ENCODE peak calls at places on chromosomes 2 and 18, in six cellular contexts. One of them, this sample, is unnamed. For H3K4me1, the result is how much of the 10 kb centered on the place peaks cover.

GRCh38 chr18:46419391-46420141 is 237.5 kb downstream of the LOXHD1 start:
- DNase-seq in HCT116: no peak
- DNase-seq in mesendoderm: no peak
- DNase-seq in fibroblast of lung: no peak
- DNase-seq in GM23338: peak
- DNase-seq in GM12878: no peak
- DNase-seq in this sample: peak

GRCh38 chr2:124836415-124836814 is 811.3 kb downstream of the CNTNAP5 start:
- DNase-seq in HCT116: no peak
- DNase-seq in mesendoderm: peak
- DNase-seq in fibroblast of lung: peak
- DNase-seq in GM23338: no peak
- DNase-seq in GM12878: no peak
- DNase-seq in this sample: no peak

GRCh38 chr2:70132244-70133126 is 45.2 kb downstream of the PCBP1 start:
- DNase-seq in HCT116: no peak
- DNase-seq in mesendoderm: peak
- DNase-seq in fibroblast of lung: peak
- DNase-seq in GM23338: no peak
- DNase-seq in GM12878: no peak
- DNase-seq in this sample: no peak

GRCh38 chr2:101596346-101596745 is 101.2 kb upstream of the MAP4K4 start:
- DNase-seq in HCT116: no peak
- DNase-seq in mesendoderm: no peak
- DNase-seq in fibroblast of lung: no peak
- DNase-seq in GM23338: no peak
- DNase-seq in GM12878: no peak
- DNase-seq in this sample: no peak

GRCh38 chr2:231902598-231902997 is 23.6 kb downstream of the NPPC start:
- DNase-seq in HCT116: no peak
- DNase-seq in mesendoderm: no peak
- DNase-seq in fibroblast of lung: no peak
- DNase-seq in GM23338: no peak
- DNase-seq in GM12878: no peak
- DNase-seq in this sample: no peak

GRCh38 chr2:176297067-176297466 is 27.8 kb downstream of the MTX2 start:
- DNase-seq in HCT116: no peak
- DNase-seq in mesendoderm: no peak
- DNase-seq in fibroblast of lung: no peak
- DNase-seq in GM23338: no peak
- DNase-seq in GM12878: no peak
- DNase-seq in this sample: no peak

GRCh38 chr2:101311390-101312019 is 3.0 kb upstream of the RNF149 start:
- DNase-seq in HCT116: no peak
- DNase-seq in mesendoderm: no peak
- DNase-seq in fibroblast of lung: no peak
- DNase-seq in GM23338: no peak
- DNase-seq in GM12878: no peak
- DNase-seq in this sample: no peak

GRCh38 chr2:112138143-112139032 is at the start of gene FBLN7:
- DNase-seq in HCT116: no peak
- DNase-seq in mesendoderm: peak
- DNase-seq in fibroblast of lung: no peak
- DNase-seq in GM23338: peak
- DNase-seq in GM12878: no peak
- DNase-seq in this sample: peak

GRCh38 chr2:28586864-28587263 is 91.0 kb downstream of the PLB1 start:
- DNase-seq in HCT116: no peak
- DNase-seq in mesendoderm: no peak
- DNase-seq in fibroblast of lung: no peak
- DNase-seq in GM23338: no peak
- DNase-seq in GM12878: no peak
- DNase-seq in this sample: no peak

GRCh38 chr2:112993831-112994230 is 11.4 kb upstream of the IL36A start:
- DNase-seq in HCT116: no peak
- DNase-seq in mesendoderm: no peak
- DNase-seq in fibroblast of lung: no peak
- DNase-seq in GM23338: no peak
- DNase-seq in GM12878: no peak
- DNase-seq in this sample: no peak

GRCh38 chr18:58552057-58552461 is 76.8 kb downstream of the ALPK2 start:
- DNase-seq in HCT116: no peak
- DNase-seq in mesendoderm: no peak
- DNase-seq in fibroblast of lung: no peak
- DNase-seq in GM23338: no peak
- DNase-seq in GM12878: peak
- DNase-seq in this sample: no peak

GRCh38 chr2:3626118-3626816 is 31.4 kb downstream of the COLEC11 start:
- DNase-seq in HCT116: no peak
- DNase-seq in mesendoderm: no peak
- DNase-seq in fibroblast of lung: peak
- DNase-seq in GM23338: no peak
- DNase-seq in GM12878: no peak
- DNase-seq in this sample: no peak

GRCh38 chr2:113240150-113240914 is 38.4 kb downstream of the PAX8 start:
- DNase-seq in HCT116: peak
- DNase-seq in mesendoderm: no peak
- DNase-seq in fibroblast of lung: peak
- DNase-seq in GM23338: no peak
- DNase-seq in GM12878: no peak
- DNase-seq in this sample: no peak

GRCh38 chr2:64192080-64192479 is 47.9 kb upstream of the PELI1 start:
- DNase-seq in HCT116: no peak
- DNase-seq in mesendoderm: no peak
- DNase-seq in fibroblast of lung: no peak
- DNase-seq in GM23338: no peak
- DNase-seq in GM12878: no peak
- DNase-seq in this sample: no peak

GRCh38 chr2:179543361-179543901 is 278.8 kb upstream of the SESTD1 start:
- DNase-seq in HCT116: no peak
- DNase-seq in mesendoderm: no peak
- DNase-seq in fibroblast of lung: peak
- DNase-seq in GM23338: peak
- DNase-seq in GM12878: no peak
- DNase-seq in this sample: peak

GRCh38 chr18:13536578-13536977 is 189.8 kb downstream of the FAM210A start:
- DNase-seq in HCT116: no peak
- DNase-seq in mesendoderm: no peak
- DNase-seq in fibroblast of lung: no peak
- DNase-seq in GM23338: no peak
- DNase-seq in GM12878: no peak
- DNase-seq in this sample: no peak

GRCh38 chr2:46163804-46164569 is 133.2 kb upstream of the EPAS1 start:
- DNase-seq in HCT116: no peak
- DNase-seq in mesendoderm: no peak
- DNase-seq in fibroblast of lung: no peak
- DNase-seq in GM23338: no peak
- DNase-seq in GM12878: no peak
- DNase-seq in this sample: no peak

GRCh38 chr2:228768818-228769217 is 502.3 kb downstream of the PID1 start:
- DNase-seq in HCT116: no peak
- DNase-seq in mesendoderm: no peak
- DNase-seq in fibroblast of lung: peak
- DNase-seq in GM23338: no peak
- DNase-seq in GM12878: no peak
- DNase-seq in this sample: no peak

GRCh38 chr2:119190726-119191125 is 32.2 kb upstream of the C1QL2 start:
- DNase-seq in HCT116: no peak
- DNase-seq in mesendoderm: no peak
- DNase-seq in fibroblast of lung: no peak
- DNase-seq in GM23338: no peak
- DNase-seq in GM12878: no peak
- DNase-seq in this sample: no peak

GRCh38 chr2:42385225-42385624 is 24.2 kb upstream of the COX7A2L start:
- DNase-seq in HCT116: no peak
- DNase-seq in mesendoderm: peak
- DNase-seq in fibroblast of lung: no peak
- DNase-seq in GM23338: peak
- DNase-seq in GM12878: no peak
- DNase-seq in this sample: peak

GRCh38 chr2:226683196-226683595 is 116.4 kb downstream of the IRS1 start:
- DNase-seq in HCT116: no peak
- DNase-seq in mesendoderm: no peak
- DNase-seq in fibroblast of lung: peak
- DNase-seq in GM23338: no peak
- DNase-seq in GM12878: no peak
- DNase-seq in this sample: no peak

GRCh38 chr18:68234676-68235075 is 480.2 kb downstream of the TMX3 start:
- DNase-seq in HCT116: no peak
- DNase-seq in mesendoderm: no peak
- DNase-seq in fibroblast of lung: no peak
- DNase-seq in GM23338: no peak
- DNase-seq in GM12878: no peak
- DNase-seq in this sample: no peak

GRCh38 chr18:2948038-2948437 is 64.9 kb downstream of the LPIN2 start:
- DNase-seq in HCT116: peak
- DNase-seq in mesendoderm: peak
- DNase-seq in fibroblast of lung: peak
- DNase-seq in GM23338: peak
- DNase-seq in GM12878: no peak
- DNase-seq in this sample: peak

GRCh38 chr2:238502956-238503791 is 76.4 kb downstream of the ASB1 start:
- DNase-seq in HCT116: no peak
- DNase-seq in mesendoderm: no peak
- DNase-seq in fibroblast of lung: no peak
- DNase-seq in GM23338: no peak
- DNase-seq in GM12878: no peak
- DNase-seq in this sample: no peak

GRCh38 chr2:59655809-59656208 is 897.6 kb downstream of the BCL11A start:
- DNase-seq in HCT116: no peak
- DNase-seq in mesendoderm: no peak
- DNase-seq in fibroblast of lung: no peak
- DNase-seq in GM23338: no peak
- DNase-seq in GM12878: no peak
- DNase-seq in this sample: no peak

GRCh38 chr2:81853331-81853730 is 1548.8 kb upstream of the LRRTM1 start:
- DNase-seq in HCT116: no peak
- DNase-seq in mesendoderm: peak
- DNase-seq in fibroblast of lung: peak
- DNase-seq in GM23338: no peak
- DNase-seq in GM12878: no peak
- DNase-seq in this sample: no peak

GRCh38 chr2:36770542-36771287 is 74.2 kb downstream of the VIT start:
- DNase-seq in HCT116: peak
- DNase-seq in mesendoderm: peak
- DNase-seq in fibroblast of lung: peak
- DNase-seq in GM23338: peak
- DNase-seq in GM12878: no peak
- DNase-seq in this sample: peak

GRCh38 chr2:11280713-11281112 is 63.7 kb downstream of the ROCK2 start:
- DNase-seq in HCT116: no peak
- DNase-seq in mesendoderm: no peak
- DNase-seq in fibroblast of lung: no peak
- DNase-seq in GM23338: no peak
- DNase-seq in GM12878: no peak
- DNase-seq in this sample: no peak

GRCh38 chr2:71129891-71130324 is at the start of gene MCEE:
- DNase-seq in HCT116: peak
- DNase-seq in mesendoderm: peak
- DNase-seq in fibroblast of lung: peak
- DNase-seq in GM23338: peak
- DNase-seq in GM12878: peak
- DNase-seq in this sample: peak

GRCh38 chr2:235050992-235051351 is 99.2 kb downstream of the SH3BP4 start:
- DNase-seq in HCT116: peak
- DNase-seq in mesendoderm: peak
- DNase-seq in fibroblast of lung: peak
- DNase-seq in GM23338: no peak
- DNase-seq in GM12878: no peak
- DNase-seq in this sample: peak

DNA sequence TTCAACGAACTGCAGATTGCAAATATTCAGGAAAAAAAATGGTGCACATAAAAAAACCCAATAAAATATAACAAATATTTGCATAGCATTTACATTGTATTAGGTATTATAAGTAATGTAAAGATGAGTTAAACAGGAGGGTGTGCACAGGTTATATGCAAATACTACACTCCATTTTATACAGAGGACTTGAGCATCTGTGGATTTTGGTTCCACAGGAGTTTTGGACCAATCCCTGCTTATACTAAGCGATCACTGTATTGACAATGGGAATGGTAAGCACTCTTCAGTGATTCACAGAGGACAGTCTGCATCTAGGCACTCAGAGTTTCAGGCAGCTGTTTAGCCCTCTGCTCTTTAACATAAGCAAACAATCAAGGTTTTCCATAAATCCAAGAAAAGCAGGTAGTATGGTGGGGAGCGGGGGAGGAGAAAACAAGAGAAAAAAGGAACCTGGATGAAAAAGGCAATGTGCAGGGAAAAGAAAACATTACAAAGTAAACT is 206.0 kb upstream of the PARD3B start:
- DNase-seq in HCT116: no peak
- DNase-seq in mesendoderm: no peak
- DNase-seq in fibroblast of lung: no peak
- DNase-seq in GM23338: peak
- DNase-seq in GM12878: no peak
- DNase-seq in this sample: no peak
- H3K4me2 ChIP-seq in HCT116: no peak
- H3K4me2 ChIP-seq in mesendoderm: no peak
- H3K4me2 ChIP-seq in fibroblast of lung: no peak
- H3K4me2 ChIP-seq in GM23338: peak
- H3K4me2 ChIP-seq in GM12878: no peak
- H3K4me2 ChIP-seq in this sample: no peak

GRCh38 chr2:143051480-143051879 is 77.7 kb upstream of the ARHGAP15 start:
- DNase-seq in HCT116: no peak
- DNase-seq in mesendoderm: no peak
- DNase-seq in fibroblast of lung: no peak
- DNase-seq in GM23338: no peak
- DNase-seq in GM12878: no peak
- DNase-seq in this sample: no peak
- H3K4me1 ChIP-seq in HCT116: under half
- H3K4me1 ChIP-seq in mesendoderm: under half
- H3K4me1 ChIP-seq in fibroblast of lung: under half
- H3K4me1 ChIP-seq in GM23338: under half
- H3K4me1 ChIP-seq in GM12878: under half
- H3K4me1 ChIP-seq in this sample: under half

GRCh38 chr2:55493220-55493619 is 26.3 kb upstream of the CFAP36 start:
- DNase-seq in HCT116: no peak
- DNase-seq in mesendoderm: no peak
- DNase-seq in fibroblast of lung: peak
- DNase-seq in GM23338: no peak
- DNase-seq in GM12878: no peak
- DNase-seq in this sample: no peak

GRCh38 chr2:55487686-55488085 is 31.8 kb upstream of the CFAP36 start:
- DNase-seq in HCT116: no peak
- DNase-seq in mesendoderm: no peak
- DNase-seq in fibroblast of lung: no peak
- DNase-seq in GM23338: no peak
- DNase-seq in GM12878: no peak
- DNase-seq in this sample: no peak

GRCh38 chr2:55490554-55490953 is 29.0 kb upstream of the CFAP36 start:
- DNase-seq in HCT116: no peak
- DNase-seq in mesendoderm: peak
- DNase-seq in fibroblast of lung: peak
- DNase-seq in GM23338: peak
- DNase-seq in GM12878: no peak
- DNase-seq in this sample: no peak

GRCh38 chr2:55489467-55490062 is 30.0 kb upstream of the CFAP36 start:
- DNase-seq in HCT116: no peak
- DNase-seq in mesendoderm: no peak
- DNase-seq in fibroblast of lung: no peak
- DNase-seq in GM23338: no peak
- DNase-seq in GM12878: no peak
- DNase-seq in this sample: no peak
- H3K4me2 ChIP-seq in HCT116: no peak
- H3K4me2 ChIP-seq in mesendoderm: no peak
- H3K4me2 ChIP-seq in fibroblast of lung: no peak
- H3K4me2 ChIP-seq in GM23338: no peak
- H3K4me2 ChIP-seq in GM12878: no peak
- H3K4me2 ChIP-seq in this sample: no peak

GRCh38 chr2:187548658-187549057 is 5.6 kb downstream of the TFPI start:
- DNase-seq in HCT116: no peak
- DNase-seq in mesendoderm: no peak
- DNase-seq in fibroblast of lung: peak
- DNase-seq in GM23338: no peak
- DNase-seq in GM12878: no peak
- DNase-seq in this sample: no peak
- H3K4me1 ChIP-seq in HCT116: half or more
- H3K4me1 ChIP-seq in mesendoderm: under half
- H3K4me1 ChIP-seq in fibroblast of lung: under half
- H3K4me1 ChIP-seq in GM23338: under half
- H3K4me1 ChIP-seq in GM12878: under half
- H3K4me1 ChIP-seq in this sample: under half